ENCODE peak calls at places on chromosomes 16 and 17, in eight cellular contexts. K is islet precursor cell, D is suprapubic skin, Y is iris pigment epithelial cell, G is HEK293T, W is skeletal muscle cell, J is kidney, C is NCI-H2081. Z is an unnamed sample.

GRCh38 chr17:31492880-31493655 is 101.6 kb downstream of the RAB11FIP4 start:
- DNase-seq in K (no peak), D (no peak), Y (no peak), G (no peak), W (no peak), J (peak; percentile 66), C (no peak), Z (no peak)

GRCh38 chr16:21989141-21989540 is 11.8 kb downstream of the PDZD9 start:
- DNase-seq in K (no peak), D (no peak), Y (no peak), G (no peak), W (no peak), J (no peak), C (no peak), Z (no peak)

GRCh38 chr16:51932317-51932716 is 614.6 kb downstream of the TOX3 start:
- DNase-seq in K (no peak), D (no peak), Y (no peak), G (no peak), W (no peak), J (no peak), C (no peak), Z (no peak)

GRCh38 chr16:23367988-23368387 is 65.9 kb downstream of the SCNN1B start:
- DNase-seq in K (no peak), D (no peak), Y (no peak), G (no peak), W (no peak), J (no peak), C (no peak), Z (no peak)

GRCh38 chr16:58511933-58512815 is 3.1 kb upstream of the SETD6 start:
- DNase-seq in K (peak; percentile 89), D (peak; percentile 87), Y (peak; percentile 56), G (peak; percentile 71), W (no peak), J (peak; percentile 87), C (peak; percentile 62), Z (peak; percentile 82)

GRCh38 chr16:68655806-68656205 is 10.7 kb downstream of the CDH3 start:
- DNase-seq in K (no peak), D (no peak), Y (no peak), G (no peak), W (no peak), J (no peak), C (no peak), Z (no peak)

GRCh38 chr16:46859719-46860152 is 24.4 kb upstream of the GPT2 start:
- DNase-seq in K (peak; percentile 88), D (no peak), Y (peak; percentile 91), G (no peak), W (peak; percentile 51), J (no peak), C (no peak), Z (peak; percentile 60)

GRCh38 chr17:66468241-66469087 is 166.1 kb downstream of the PRKCA start:
- DNase-seq in K (peak; percentile 83), D (no peak), Y (peak; percentile 52), G (no peak), W (no peak), J (no peak), C (no peak), Z (peak; percentile 18)

GRCh38 chr16:85878875-85879274 is 20.1 kb upstream of the IRF8 start:
- DNase-seq in K (peak; percentile 89), D (no peak), Y (peak; percentile 79), G (no peak), W (peak; percentile 17), J (no peak), C (no peak), Z (peak; percentile 29)

GRCh38 chr17:43570518-43570928 is 24.4 kb upstream of the ETV4 start:
- DNase-seq in K (no peak), D (no peak), Y (peak; percentile 67), G (no peak), W (peak; percentile 36), J (no peak), C (no peak), Z (no peak)

GRCh38 chr16:13795131-13795530 is 124.8 kb upstream of the ERCC4 start:
- DNase-seq in K (no peak), D (no peak), Y (no peak), G (no peak), W (no peak), J (no peak), C (no peak), Z (no peak)

GRCh38 chr16:26795184-26795583 is 271.5 kb upstream of the C16orf82 start:
- DNase-seq in K (peak; percentile 61), D (no peak), Y (no peak), G (no peak), W (no peak), J (no peak), C (no peak), Z (peak; percentile 6)

GRCh38 chr16:30335598-30336474 is 19.3 kb downstream of the CD2BP2 start:
- DNase-seq in K (peak; percentile 48), D (peak; percentile 73), Y (peak; percentile 30), G (no peak), W (no peak), J (no peak), C (peak; percentile 28), Z (peak; percentile 40)

GRCh38 chr17:38402897-38403296 is 25.4 kb upstream of the ARHGAP23 start:
- DNase-seq in K (no peak), D (peak; percentile 46), Y (no peak), G (no peak), W (no peak), J (no peak), C (no peak), Z (no peak)

GRCh38 chr16:80324371-80324770 is 216.4 kb upstream of the DYNLRB2 start:
- DNase-seq in K (no peak), D (no peak), Y (no peak), G (no peak), W (no peak), J (no peak), C (no peak), Z (no peak)

GRCh38 chr17:49132699-49133364 is at the start of gene B4GALNT2:
- DNase-seq in K (peak; percentile 74), D (peak; percentile 61), Y (no peak), G (no peak), W (no peak), J (peak; percentile 78), C (no peak), Z (peak; percentile 61)

GRCh38 chr17:77723071-77723908 is 235.2 kb upstream of the TNRC6C start:
- DNase-seq in K (peak; percentile 51), D (peak; percentile 50), Y (no peak), G (no peak), W (no peak), J (no peak), C (peak; percentile 70), Z (no peak)

GRCh38 chr16:67312450-67313118 is 14.0 kb downstream of the KCTD19 start:
- DNase-seq in K (no peak), D (no peak), Y (peak; percentile 26), G (peak; percentile 3), W (no peak), J (no peak), C (no peak), Z (no peak)

GRCh38 chr17:81488276-81488860 is 24.2 kb downstream of the ACTG1 start:
- DNase-seq in K (no peak), D (no peak), Y (no peak), G (no peak), W (no peak), J (no peak), C (peak; percentile 43), Z (no peak)

GRCh38 chr17:71467719-71468118 is 653.1 kb upstream of the SOX9 start:
- DNase-seq in K (no peak), D (no peak), Y (no peak), G (no peak), W (no peak), J (no peak), C (no peak), Z (no peak)

GRCh38 chr16:11136600-11136999 is 119.4 kb downstream of the SOCS1 start:
- DNase-seq in K (no peak), D (no peak), Y (no peak), G (no peak), W (no peak), J (no peak), C (peak; percentile 82), Z (no peak)

GRCh38 chr17:82098169-82098938 is at the start of gene FASN:
- DNase-seq in K (peak; percentile 99), D (peak; percentile 95), Y (peak; percentile 96), G (peak; percentile 99), W (peak; percentile 85), J (peak; percentile 98), C (peak; percentile 98), Z (peak; percentile 96)

GRCh38 chr17:10127819-10128375 is 70.5 kb downstream of the GAS7 start:
- DNase-seq in K (peak; percentile 96), D (peak; percentile 93), Y (peak; percentile 86), G (no peak), W (peak; percentile 93), J (peak; percentile 87), C (no peak), Z (peak; percentile 91)

GRCh38 chr17:17580662-17581470 is 10.6 kb downstream of the PEMT start:
- DNase-seq in K (peak; percentile 82), D (no peak), Y (peak; percentile 40), G (no peak), W (no peak), J (no peak), C (no peak), Z (peak; percentile 62)

GRCh38 chr16:13138528-13138927 is 237.1 kb downstream of the SHISA9 start:
- DNase-seq in K (no peak), D (no peak), Y (no peak), G (no peak), W (no peak), J (no peak), C (no peak), Z (no peak)

GRCh38 chr17:75191584-75191983 is 8.8 kb upstream of the SUMO2 start:
- DNase-seq in K (no peak), D (no peak), Y (peak; percentile 46), G (no peak), W (no peak), J (no peak), C (no peak), Z (no peak)

GRCh38 chr16:23836404-23837291 is 865 bp downstream of the PRKCB start:
- DNase-seq in K (no peak), D (peak; percentile 62), Y (no peak), G (peak; percentile 21), W (no peak), J (peak; percentile 82), C (no peak), Z (peak; percentile 7)

GRCh38 chr17:62668091-62668804 is 40.8 kb downstream of the MRC2 start:
- DNase-seq in K (no peak), D (no peak), Y (no peak), G (no peak), W (no peak), J (no peak), C (no peak), Z (no peak)

GRCh38 chr17:4856271-4856936 is 23.3 kb downstream of the MINK1 start:
- DNase-seq in K (no peak), D (no peak), Y (no peak), G (no peak), W (no peak), J (peak; percentile 56), C (no peak), Z (no peak)

GRCh38 chr17:44390250-44390649 is 801 bp upstream of the ITGA2B start:
- DNase-seq in K (no peak), D (no peak), Y (no peak), G (no peak), W (peak; percentile 5), J (peak; percentile 33), C (no peak), Z (no peak)

GRCh38 chr17:28746611-28747045 is 2.8 kb downstream of the TRAF4 start:
- DNase-seq in K (peak; percentile 92), D (no peak), Y (peak; percentile 26), G (no peak), W (peak; percentile 53), J (peak; percentile 91), C (peak; percentile 59), Z (no peak)

GRCh38 chr16:15983898-15984297 is 34.5 kb downstream of the ABCC1 start:
- DNase-seq in K (no peak), D (no peak), Y (peak; percentile 62), G (no peak), W (no peak), J (no peak), C (peak; percentile 38), Z (no peak)

GRCh38 chr17:39678340-39679116 is 9.3 kb downstream of the PGAP3 start:
- DNase-seq in K (no peak), D (peak; percentile 56), Y (no peak), G (no peak), W (no peak), J (peak; percentile 66), C (no peak), Z (no peak)

GRCh38 chr17:48001187-48001586 is 30.3 kb downstream of the CDK5RAP3 start:
- DNase-seq in K (no peak), D (no peak), Y (no peak), G (no peak), W (no peak), J (no peak), C (no peak), Z (no peak)